ENCODE peak calls at places on chromosome 16, in nine cellular contexts. W is lower leg skin; I is A549; C is CD8-positive, alpha-beta T cell; L is pancreas; X is heart right ventricle; T is left ventricle myocardium inferior; D is transverse colon; G is CD8-positive, alpha-beta memory T cell. V is an unnamed sample.

GRCh38 chr16:4309833-4310266 is 6.0 kb upstream of the GLIS2 start:
- DNase-seq in I (peak; percentile 88), C (peak; percentile 45), D (peak; percentile 72), L (peak; percentile 88), X (no peak), G (peak; percentile 40), T (peak; percentile 54), W (peak; percentile 91), V (peak; percentile 47)

GRCh38 chr16:80230328-80231117 is 310.3 kb upstream of the DYNLRB2 start:
- DNase-seq in C (no peak), I (no peak), G (no peak), W (no peak), T (no peak), L (no peak), D (no peak), X (no peak), V (no peak)

GRCh38 chr16:4338125-4338582 is 13.0 kb downstream of the PAM16 start:
- DNase-seq in T (no peak), G (no peak), W (no peak), D (no peak), C (no peak), I (no peak), L (peak; percentile 75), X (no peak), V (no peak)

GRCh38 chr16:87392823-87393679 is 915 bp downstream of the MAP1LC3B start:
- DNase-seq in D (peak; percentile 64), X (no peak), W (peak; percentile 92), L (peak; percentile 86), I (peak; percentile 46), T (peak; percentile 34), G (peak; percentile 43), C (peak; percentile 12), V (peak; percentile 81)

GRCh38 chr16:47045023-47045422 is 71.5 kb upstream of the DNAJA2 start:
- DNase-seq in L (no peak), T (no peak), G (no peak), X (no peak), D (no peak), W (no peak), I (no peak), C (no peak), V (no peak)

GRCh38 chr16:27225536-27226360 is 22.4 kb downstream of the KDM8 start:
- DNase-seq in T (no peak), G (no peak), D (peak; percentile 65), W (no peak), X (no peak), C (no peak), L (no peak), I (no peak), V (no peak)

GRCh38 chr16:61887903-61888302 is 148.3 kb downstream of the CDH8 start:
- DNase-seq in X (peak; percentile 4), I (peak; percentile 24), C (no peak), L (no peak), T (peak; percentile 10), G (no peak), W (no peak), D (no peak), V (no peak)

GRCh38 chr16:84737658-84738057 is 37.9 kb downstream of the USP10 start:
- DNase-seq in L (peak; percentile 81), C (no peak), T (no peak), W (no peak), X (no peak), G (no peak), D (peak; percentile 82), I (no peak), V (no peak)

GRCh38 chr16:4138735-4139134 is 22.5 kb upstream of the ADCY9 start:
- DNase-seq in D (no peak), C (no peak), G (no peak), L (no peak), X (no peak), T (no peak), I (no peak), W (no peak), V (no peak)

GRCh38 chr16:51268237-51268636 is 117.2 kb upstream of the SALL1 start:
- DNase-seq in X (no peak), C (no peak), I (no peak), L (no peak), G (no peak), T (no peak), D (no peak), W (no peak), V (no peak)

GRCh38 chr16:53457670-53458069 is 23.4 kb downstream of the RBL2 start:
- DNase-seq in X (no peak), W (no peak), L (no peak), T (no peak), G (peak; percentile 64), C (peak; percentile 71), D (peak; percentile 57), I (no peak), V (no peak)

GRCh38 chr16:24975428-24975889 is 39.7 kb downstream of the ARHGAP17 start:
- DNase-seq in I (peak; percentile 19), G (no peak), X (no peak), D (no peak), T (no peak), W (no peak), L (no peak), C (no peak), V (no peak)

GRCh38 chr16:54927125-54928015 is 3.3 kb upstream of the IRX5 start:
- DNase-seq in T (no peak), L (no peak), D (no peak), X (no peak), W (no peak), C (no peak), G (no peak), I (no peak), V (no peak)

GRCh38 chr16:3157229-3158013 is 22.6 kb downstream of the ZNF213 start:
- DNase-seq in L (peak; percentile 83), G (peak; percentile 75), C (peak; percentile 29), X (peak; percentile 58), D (peak; percentile 77), T (peak; percentile 55), I (peak; percentile 98), W (peak; percentile 95), V (peak; percentile 67)

GRCh38 chr16:66528294-66528693 is 21.6 kb downstream of the TK2 start:
- DNase-seq in W (no peak), L (no peak), G (no peak), C (no peak), D (no peak), I (no peak), T (no peak), X (no peak), V (no peak)

DNA sequence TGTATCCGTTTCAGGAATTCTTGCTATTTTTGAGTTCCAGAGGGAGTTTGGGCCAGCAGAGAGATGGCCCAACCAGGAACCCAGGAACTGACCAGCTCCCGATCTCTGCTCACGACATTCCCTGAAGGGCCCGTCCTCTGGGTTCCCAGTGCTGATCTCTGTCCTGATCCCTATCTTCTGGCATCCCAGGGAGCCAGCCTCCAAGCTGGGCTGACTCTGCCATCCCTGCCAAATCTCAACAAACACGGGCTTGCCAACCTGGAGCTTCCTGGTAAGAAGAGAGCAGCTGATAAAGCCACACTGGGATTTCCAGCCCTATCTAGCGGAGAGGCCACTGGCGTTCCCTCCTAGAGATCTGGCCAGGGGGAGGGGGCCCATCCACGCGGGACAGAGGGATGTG is 16.2 kb downstream of the GPRC5B start:
- DNase-seq in W (no peak), L (no peak), C (no peak), G (no peak), I (no peak), X (no peak), T (no peak), D (no peak), V (no peak)
- H3K4me3 ChIP-seq in W (no peak overlapping the region), L (no peak overlapping the region), C (no peak overlapping the region), G (no peak overlapping the region), I (no peak overlapping the region), X (no peak overlapping the region), T (no peak overlapping the region), D (no peak overlapping the region), V (no peak overlapping the region)

DNA sequence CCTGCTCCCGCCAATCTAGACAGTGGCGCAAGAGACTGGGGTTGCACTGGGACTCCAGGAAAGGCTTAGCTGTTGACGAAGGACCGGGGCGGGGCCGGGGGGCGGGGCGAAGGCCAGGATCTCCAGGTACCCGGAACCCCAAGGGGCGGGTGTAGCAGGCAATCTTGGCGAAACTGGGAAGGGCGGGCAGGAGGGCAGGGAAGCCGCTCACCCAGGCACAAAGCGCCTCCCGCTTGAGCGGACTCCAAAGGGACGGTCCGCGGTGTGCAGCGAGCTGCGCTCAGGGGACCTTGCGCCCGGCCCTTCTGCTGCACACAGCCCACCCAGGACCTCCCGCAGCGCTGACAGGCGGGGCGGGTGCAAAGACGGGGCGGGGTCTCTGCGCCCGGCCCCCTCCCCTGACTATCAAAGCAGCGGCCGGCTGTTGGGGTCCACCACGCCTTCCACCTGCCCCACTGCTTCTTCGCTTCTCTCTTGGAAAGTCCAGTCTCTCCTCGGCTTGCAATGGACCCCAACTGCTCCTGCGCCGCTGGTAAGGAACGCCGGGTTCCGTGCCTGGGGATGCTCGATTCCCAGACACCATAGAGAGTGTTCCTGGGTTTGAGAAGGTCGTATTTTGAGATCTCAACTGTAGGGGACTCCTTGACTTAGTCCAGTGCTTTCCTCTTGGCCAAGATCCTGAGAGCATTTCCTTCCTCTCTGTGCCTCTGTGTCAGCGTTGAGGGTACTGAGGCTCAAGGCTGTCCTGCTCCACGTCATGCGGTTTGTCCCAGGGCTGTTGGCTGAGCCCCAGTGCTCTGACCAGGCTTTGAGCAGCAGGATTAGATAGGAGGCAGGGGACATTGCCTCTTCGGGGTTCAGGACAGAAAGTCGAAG is at the start of gene MT1F:
- DNase-seq in X (peak; percentile 59), I (peak; percentile 78), T (peak; percentile 73), L (peak; percentile 97), W (peak; percentile 97), G (peak; percentile 68), C (peak; percentile 55), D (peak; percentile 96), V (peak; percentile 85)
- H3K4me3 ChIP-seq in X (peak within 1 kb of the TSS; percentile 63), I (peak within 1 kb of the TSS; percentile 56), T (peak within 1 kb of the TSS; percentile 72), L (peak within 1 kb of the TSS; percentile 48), W (peak within 1 kb of the TSS; percentile 13), G (peak within 1 kb of the TSS; percentile 80), C (peak within 1 kb of the TSS; percentile 68), D (peak within 1 kb of the TSS; percentile 21), V (peak within 1 kb of the TSS; percentile 45)

DNA sequence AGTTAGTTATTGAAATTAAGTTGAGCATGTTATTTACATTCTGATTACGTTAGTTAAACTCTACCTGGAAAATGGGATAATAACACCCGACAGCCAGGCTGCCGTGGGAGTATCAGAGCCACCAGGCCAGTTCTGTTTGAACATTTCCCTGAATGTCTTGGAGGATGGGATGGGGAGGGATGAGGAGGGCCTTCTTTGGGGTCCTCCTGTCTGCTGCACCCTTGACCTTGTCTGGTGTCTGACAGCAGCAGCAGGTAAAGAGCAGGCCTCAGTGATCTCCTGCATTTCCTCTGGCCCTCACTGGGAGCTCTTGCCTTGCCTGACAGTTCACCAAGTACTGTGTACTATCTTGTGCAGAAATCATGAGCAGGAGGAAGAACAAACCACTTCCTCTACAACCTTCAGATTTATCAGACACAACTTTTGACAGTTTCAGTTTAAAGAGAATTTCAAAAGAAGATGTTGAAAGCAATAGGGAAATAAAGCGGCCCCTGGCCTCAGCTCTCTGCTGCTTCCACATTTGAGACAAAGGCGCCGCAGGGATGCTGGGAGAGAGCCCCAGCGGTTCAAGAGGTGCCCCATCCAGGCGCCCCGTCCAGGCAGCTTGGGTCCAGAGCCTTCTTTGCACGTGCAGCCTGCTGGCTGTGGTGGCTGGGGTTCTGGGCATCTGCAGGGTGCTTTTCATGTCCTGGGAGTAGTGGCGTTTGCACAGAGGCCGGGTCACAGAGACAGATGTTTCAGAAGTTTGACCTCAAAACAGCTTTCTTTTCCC is 25.3 kb downstream of the CMIP start:
- DNase-seq in D (no peak), C (peak; percentile 19), W (no peak), G (peak; percentile 15), X (no peak), I (no peak), T (peak; percentile 39), L (peak; percentile 48), V (no peak)
- H3K4me3 ChIP-seq in D (no peak overlapping the region), C (peak overlapping the region; percentile 36), W (no peak overlapping the region), G (peak overlapping the region; percentile 38), X (no peak overlapping the region), I (no peak overlapping the region), T (no peak overlapping the region), L (no peak overlapping the region), V (no peak overlapping the region)

GRCh38 chr16:1152123-1152638 is 725 bp upstream of the CACNA1H start:
- DNase-seq in C (peak; percentile 38), D (no peak), X (peak; percentile 31), W (no peak), L (no peak), I (no peak), G (peak; percentile 19), T (no peak), V (no peak)
- H3K4me3 ChIP-seq in C (peak overlapping the region; percentile 37), D (peak overlapping the region; percentile 24), X (peak overlapping the region; percentile 52), W (no peak overlapping the region), L (no peak overlapping the region), I (peak overlapping the region; percentile 53), G (no peak overlapping the region), T (peak overlapping the region; percentile 62), V (peak overlapping the region; percentile 71)

V was measured in tibial artery.